ENCODE peak calls at places on chromosomes 16 and 17, in six cellular contexts. Y, B, U, T, N and M are unnamed samples.

GRCh38 chr16:66292241-66292935 is 74.1 kb upstream of the CDH5 start:
- DNase-seq in U (no peak), N (no peak), B (no peak), Y (no peak), T (no peak), M (no peak)

GRCh38 chr17:46827274-46827673 is 8.8 kb upstream of the WNT3 start:
- DNase-seq in N (no peak), B (no peak), U (no peak), T (no peak), Y (no peak), M (no peak)

GRCh38 chr16:65097296-65097695 is 24.6 kb downstream of the CDH11 start:
- DNase-seq in U (no peak), T (no peak), Y (no peak), N (no peak), B (no peak), M (no peak)

GRCh38 chr17:27878776-27879562 is 14.2 kb downstream of the LYRM9 start:
- DNase-seq in Y (peak; percentile 42), N (no peak), B (peak; percentile 19), T (no peak), U (no peak), M (no peak)

GRCh38 chr17:16909472-16909871 is 62.4 kb downstream of the TNFRSF13B start:
- DNase-seq in B (no peak), U (no peak), Y (no peak), T (no peak), N (no peak), M (no peak)

GRCh38 chr17:33973491-33973890 is 281.6 kb upstream of the CCL2 start:
- DNase-seq in B (no peak), Y (no peak), T (no peak), U (no peak), N (no peak), M (no peak)

GRCh38 chr17:16980061-16980460 is 8.1 kb upstream of the TNFRSF13B start:
- DNase-seq in Y (no peak), T (no peak), U (no peak), N (no peak), B (no peak), M (no peak)

GRCh38 chr17:17387461-17388362 is 84.5 kb downstream of the NT5M start:
- DNase-seq in T (peak; percentile 52), B (no peak), N (no peak), U (peak; percentile 93), Y (no peak), M (peak; percentile 23)

GRCh38 chr16:46916980-46917379 is 32.8 kb downstream of the GPT2 start:
- DNase-seq in Y (no peak), B (no peak), U (peak; percentile 70), N (no peak), T (no peak), M (peak; percentile 71)